ENCODE peak calls at places on chromosomes 7 and 10, in nine cellular contexts. F, U, O, B, C, Y, D, Z and T are unnamed samples.

GRCh38 chr7:42095791-42096190 is 141.2 kb downstream of the GLI3 start:
- DNase-seq in F (no peak), U (no peak), O (no peak), B (no peak), C (no peak), Y (no peak), D (no peak), Z (no peak), T (no peak)

GRCh38 chr7:20132596-20132995 is 84.6 kb downstream of the MACC1 start:
- DNase-seq in F (no peak), U (no peak), O (no peak), B (no peak), C (no peak), Y (no peak), D (no peak), Z (no peak), T (no peak)

GRCh38 chr10:86666538-86666937 is 1.8 kb upstream of the LDB3 start:
- DNase-seq in F (no peak), U (peak; percentile 22), O (no peak), B (no peak), C (no peak), Y (no peak), D (peak; percentile 92), Z (no peak), T (no peak)

GRCh38 chr7:39951156-39951942 is 1.3 kb downstream of the CDK13 start:
- DNase-seq in F (peak; percentile 73), U (peak; percentile 52), O (peak; percentile 82), B (no peak), C (peak; percentile 38), Y (peak; percentile 68), D (peak; percentile 80), Z (peak; percentile 57), T (peak; percentile 90)

GRCh38 chr7:47288060-47288459 is 293.9 kb downstream of the TNS3 start:
- DNase-seq in F (no peak), U (no peak), O (no peak), B (no peak), C (no peak), Y (no peak), D (no peak), Z (no peak), T (no peak)

GRCh38 chr10:114042895-114043531 is 653 bp upstream of the ADRB1 start:
- DNase-seq in F (no peak), U (no peak), O (peak; percentile 61), B (no peak), C (peak; percentile 34), Y (no peak), D (no peak), Z (no peak), T (no peak)

GRCh38 chr7:28718042-28718452 is 240.1 kb downstream of the TRIL start:
- DNase-seq in F (no peak), U (no peak), O (no peak), B (no peak), C (no peak), Y (no peak), D (no peak), Z (no peak), T (no peak)

GRCh38 chr7:105127179-105127578 is 113.2 kb downstream of the KMT2E start:
- DNase-seq in F (no peak), U (no peak), O (no peak), B (no peak), C (no peak), Y (no peak), D (no peak), Z (no peak), T (no peak)